ENCODE peak calls at places on chromosomes 13 and 19, in six cellular contexts. C, Z, G, V, N and Y are unnamed samples.

GRCh38 chr13:76271728-76272232 is 614.4 kb downstream of the KCTD12 start:
- DNase-seq in Z (no peak), C (no peak), G (no peak), V (no peak), N (no peak), Y (no peak)

GRCh38 chr19:4566402-4567051 is 7.0 kb upstream of the SEMA6B start:
- DNase-seq in C (no peak), G (no peak), Z (no peak), N (no peak), V (no peak), Y (no peak)

GRCh38 chr19:46602392-46603194 is 1.5 kb downstream of the CALM3 start:
- DNase-seq in Z (no peak), V (peak), C (no peak), G (peak), N (no peak), Y (no peak)

GRCh38 chr13:99467764-99468163 is 33.5 kb upstream of the TM9SF2 start:
- DNase-seq in Z (no peak), C (no peak), N (no peak), V (no peak), G (no peak), Y (no peak)

GRCh38 chr13:41675306-41675705 is 218.0 kb downstream of the RGCC start:
- DNase-seq in N (no peak), Z (no peak), G (no peak), C (no peak), V (no peak), Y (no peak)

GRCh38 chr19:42407816-42408175 is 17.7 kb upstream of the CNFN start:
- DNase-seq in C (no peak), Z (no peak), V (no peak), N (no peak), G (no peak), Y (no peak)

GRCh38 chr13:75685239-75685697 is 49.1 kb downstream of the LMO7 start:
- DNase-seq in N (no peak), G (no peak), V (no peak), C (no peak), Z (no peak), Y (no peak)

GRCh38 chr13:33026489-33027152 is 10.4 kb downstream of the KL start:
- DNase-seq in C (no peak), N (no peak), Z (peak), V (no peak), G (no peak), Y (no peak)

GRCh38 chr19:10112895-10113591 is 1.6 kb downstream of the P2RY11 start:
- DNase-seq in N (peak), V (peak), G (no peak), Z (no peak), C (no peak), Y (peak)

GRCh38 chr19:2574971-2575630 is 99.2 kb downstream of the GADD45B start:
- DNase-seq in V (no peak), N (no peak), Z (no peak), C (no peak), G (no peak), Y (no peak)

GRCh38 chr13:75217949-75218348 is 264.0 kb downstream of the TBC1D4 start:
- DNase-seq in C (no peak), G (no peak), Z (no peak), V (no peak), N (no peak), Y (no peak)

GRCh38 chr13:65889368-65889767 is 1340.8 kb downstream of the PCDH9 start:
- DNase-seq in V (no peak), C (no peak), Z (no peak), N (no peak), G (no peak), Y (no peak)

GRCh38 chr13:50712469-50712868 is 131.0 kb downstream of the DLEU7 start:
- DNase-seq in N (no peak), Z (no peak), C (no peak), G (no peak), V (no peak), Y (no peak)

GRCh38 chr13:19759669-19760068 is 23.1 kb downstream of the PSPC1 start:
- DNase-seq in N (no peak), V (no peak), G (no peak), Z (no peak), C (no peak), Y (no peak)

GRCh38 chr13:111395511-111396393 is 75.3 kb downstream of the TEX29 start:
- DNase-seq in G (no peak), C (no peak), V (no peak), N (no peak), Z (no peak), Y (no peak)

GRCh38 chr13:33931397-33931987 is 113.5 kb downstream of the RFC3 start:
- DNase-seq in N (no peak), V (no peak), Z (peak), G (no peak), C (no peak), Y (peak)

GRCh38 chr13:68056816-68057710 is 826.9 kb upstream of the PCDH9 start:
- DNase-seq in G (no peak), C (no peak), N (no peak), Z (no peak), V (no peak), Y (no peak)

GRCh38 chr19:55333870-55334269 is 5.8 kb upstream of the KMT5C start:
- DNase-seq in G (no peak), Z (no peak), V (no peak), N (no peak), C (no peak), Y (no peak)

GRCh38 chr13:76837811-76838210 is 48.4 kb downstream of the KCTD12 start:
- DNase-seq in Z (no peak), N (no peak), C (no peak), V (no peak), G (no peak), Y (no peak)

GRCh38 chr13:104993708-104994107 is 1541.8 kb downstream of the EFNB2 start:
- DNase-seq in Z (no peak), V (no peak), C (no peak), G (no peak), N (no peak), Y (no peak)

GRCh38 chr19:17244618-17245534 is 843 bp downstream of the NR2F6 start:
- DNase-seq in C (no peak), V (no peak), G (no peak), N (no peak), Z (no peak), Y (no peak)

GRCh38 chr13:36420437-36420891 is 11.8 kb upstream of the CCNA1 start:
- DNase-seq in G (peak), V (peak), Z (peak), N (peak), C (peak), Y (peak)

GRCh38 chr13:59856281-59856810 is 307.4 kb downstream of the DIAPH3 start:
- DNase-seq in C (no peak), G (no peak), V (no peak), Z (no peak), N (no peak), Y (no peak)

GRCh38 chr13:80214521-80214941 is 126.4 kb downstream of the SPRY2 start:
- DNase-seq in G (no peak), V (no peak), C (no peak), Z (no peak), N (no peak), Y (no peak)

GRCh38 chr19:49936549-49936948 is 7.2 kb upstream of the NUP62 start:
- DNase-seq in G (no peak), V (no peak), N (no peak), C (no peak), Z (no peak), Y (no peak)